ENCODE peak calls at places on chromosomes 7 and 10, in six cellular contexts. S is HepG2, I is uterus, E is testis, J is right lobe of liver, P is adrenal gland. F is an unnamed sample.

GRCh38 chr7:90238017-90238416 is 7.0 kb upstream of the CFAP69 start:
- DNase-seq in P (no peak), J (no peak), I (no peak), E (no peak), S (no peak), F (no peak)

GRCh38 chr7:99123571-99124033 is 20.3 kb downstream of the SMURF1 start:
- DNase-seq in E (no peak), P (no peak), S (no peak), I (no peak), J (no peak), F (no peak)

GRCh38 chr7:44045226-44046014 is 918 bp downstream of the DBNL start:
- DNase-seq in I (no peak), J (peak), S (no peak), P (peak), E (no peak), F (no peak)

GRCh38 chr7:20030915-20031362 is 186.2 kb downstream of the MACC1 start:
- DNase-seq in P (no peak), E (no peak), J (no peak), S (no peak), I (no peak), F (no peak)

GRCh38 chr7:25716421-25716820 is 435.6 kb upstream of the NFE2L3 start:
- DNase-seq in I (no peak), E (no peak), P (no peak), S (no peak), J (no peak), F (no peak)

GRCh38 chr10:110806335-110806734 is 65.4 kb upstream of the PDCD4 start:
- DNase-seq in S (no peak), I (no peak), J (no peak), P (no peak), E (no peak), F (no peak)

GRCh38 chr10:120382360-120382759 is 74.7 kb upstream of the PLPP4 start:
- DNase-seq in E (no peak), J (no peak), I (no peak), P (no peak), S (no peak), F (no peak)

GRCh38 chr7:1060315-1061080 is 16.2 kb downstream of the GPR146 start:
- DNase-seq in E (no peak), J (peak), S (no peak), I (no peak), P (no peak), F (peak)

GRCh38 chr10:119831656-119832055 is 41.0 kb downstream of the MCMBP start:
- DNase-seq in E (no peak), J (no peak), I (no peak), P (no peak), S (no peak), F (no peak)

GRCh38 chr10:121187375-121187774 is 336.2 kb downstream of the WDR11 start:
- DNase-seq in I (no peak), P (no peak), J (no peak), E (no peak), S (no peak), F (no peak)

GRCh38 chr7:128923411-128923800 is 12.9 kb upstream of the KCP start:
- DNase-seq in I (no peak), J (no peak), E (no peak), P (no peak), S (no peak), F (no peak)

GRCh38 chr10:110358869-110359629 is 54.3 kb upstream of the SMNDC1 start:
- DNase-seq in S (no peak), J (no peak), E (no peak), P (no peak), I (no peak), F (peak)

GRCh38 chr10:133086247-133086646 is 1.5 kb upstream of the ADGRA1 start:
- DNase-seq in S (no peak), P (no peak), E (no peak), I (no peak), J (no peak), F (no peak)

GRCh38 chr10:74145133-74145532 is 5.5 kb downstream of the AP3M1 start:
- DNase-seq in J (no peak), P (no peak), I (no peak), S (no peak), E (no peak), F (no peak)

GRCh38 chr7:18552311-18552916 is 56.9 kb downstream of the HDAC9 start:
- DNase-seq in S (no peak), J (no peak), E (no peak), I (no peak), P (no peak), F (no peak)

GRCh38 chr10:97882142-97883091 is 32.8 kb downstream of the GOLGA7B start:
- DNase-seq in S (no peak), P (peak), I (no peak), E (no peak), J (no peak), F (peak)
- TF ChIP-seq POLR2A in S (no peak), P (no peak), I (no peak), E (no peak), J (no peak), F (no peak)

GRCh38 chr7:36984710-36985308 is 260.5 kb upstream of the AOAH start:
- DNase-seq in J (no peak), E (no peak), S (no peak), I (no peak), P (no peak), F (no peak)

GRCh38 chr7:36984051-36984492 is 259.8 kb upstream of the AOAH start:
- DNase-seq in I (no peak), P (no peak), E (no peak), S (peak), J (no peak), F (no peak)

GRCh38 chr7:36985866-36986402 is 261.6 kb upstream of the AOAH start:
- DNase-seq in J (no peak), S (no peak), E (no peak), I (no peak), P (no peak), F (no peak)

GRCh38 chr7:36987363-36987724 is 263.1 kb upstream of the AOAH start:
- DNase-seq in S (no peak), J (no peak), P (no peak), E (no peak), I (no peak), F (no peak)

DNA sequence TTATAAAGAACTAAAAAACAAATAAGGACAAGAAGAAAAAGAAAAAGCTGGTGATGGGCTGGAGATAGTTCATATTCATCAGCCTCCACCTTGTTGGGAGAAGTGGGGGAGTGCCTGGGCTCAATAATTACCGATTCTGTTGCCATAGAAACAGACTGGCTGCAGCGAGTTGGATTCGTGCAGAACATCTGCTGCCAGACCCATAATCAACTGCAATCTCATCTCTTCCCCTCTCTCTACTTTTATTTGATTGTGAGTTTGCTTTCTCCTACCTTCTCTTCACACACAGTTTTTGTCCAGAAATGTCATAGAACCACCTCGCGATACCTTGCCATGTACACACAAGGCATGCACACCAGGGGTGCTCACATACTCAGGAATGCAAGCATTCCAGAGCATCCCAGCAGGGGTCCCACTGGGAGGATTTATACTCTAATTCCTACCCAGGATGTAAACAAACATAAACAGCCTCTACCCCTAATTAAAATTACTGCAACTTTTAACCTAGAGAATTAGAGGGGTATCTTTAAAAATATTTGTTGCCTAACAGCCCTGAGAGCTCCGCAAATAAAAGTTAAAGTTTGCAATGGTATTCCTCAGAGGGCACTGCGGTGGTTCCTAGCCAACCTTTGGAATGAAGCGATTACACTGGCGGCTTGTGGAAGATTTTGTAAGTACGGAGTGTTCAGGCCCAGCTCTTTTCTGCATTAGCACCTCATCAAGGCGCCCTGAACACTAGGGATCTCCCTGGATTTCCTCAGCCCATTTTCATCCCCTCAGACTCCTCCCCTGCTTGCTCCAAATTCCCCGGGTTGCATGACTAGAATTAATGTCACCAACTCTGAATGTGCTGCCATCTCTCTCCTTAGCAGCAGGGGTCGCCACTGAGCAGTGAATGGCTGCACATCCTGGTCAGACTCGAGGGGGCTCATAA is 262.4 kb upstream of the AOAH start:
- DNase-seq in P (peak), S (peak), J (peak), I (peak), E (peak), F (peak)
- TF ChIP-seq CTCF in P (peak), S (peak), J (peak), I (peak), E (peak), F (peak)

GRCh38 chr10:97870990-97871389 is 21.3 kb downstream of the GOLGA7B start:
- DNase-seq in S (no peak), I (no peak), J (no peak), E (no peak), P (no peak), F (no peak)

GRCh38 chr10:97868134-97868685 is 18.6 kb downstream of the GOLGA7B start:
- DNase-seq in S (no peak), P (no peak), J (no peak), I (no peak), E (no peak), F (no peak)

GRCh38 chr10:97867220-97867800 is 17.7 kb downstream of the GOLGA7B start:
- DNase-seq in P (no peak), I (no peak), J (no peak), S (no peak), E (no peak), F (no peak)

GRCh38 chr10:97866524-97867219 is 17.0 kb downstream of the GOLGA7B start:
- DNase-seq in J (no peak), P (no peak), E (no peak), I (no peak), S (no peak), F (no peak)

DNA sequence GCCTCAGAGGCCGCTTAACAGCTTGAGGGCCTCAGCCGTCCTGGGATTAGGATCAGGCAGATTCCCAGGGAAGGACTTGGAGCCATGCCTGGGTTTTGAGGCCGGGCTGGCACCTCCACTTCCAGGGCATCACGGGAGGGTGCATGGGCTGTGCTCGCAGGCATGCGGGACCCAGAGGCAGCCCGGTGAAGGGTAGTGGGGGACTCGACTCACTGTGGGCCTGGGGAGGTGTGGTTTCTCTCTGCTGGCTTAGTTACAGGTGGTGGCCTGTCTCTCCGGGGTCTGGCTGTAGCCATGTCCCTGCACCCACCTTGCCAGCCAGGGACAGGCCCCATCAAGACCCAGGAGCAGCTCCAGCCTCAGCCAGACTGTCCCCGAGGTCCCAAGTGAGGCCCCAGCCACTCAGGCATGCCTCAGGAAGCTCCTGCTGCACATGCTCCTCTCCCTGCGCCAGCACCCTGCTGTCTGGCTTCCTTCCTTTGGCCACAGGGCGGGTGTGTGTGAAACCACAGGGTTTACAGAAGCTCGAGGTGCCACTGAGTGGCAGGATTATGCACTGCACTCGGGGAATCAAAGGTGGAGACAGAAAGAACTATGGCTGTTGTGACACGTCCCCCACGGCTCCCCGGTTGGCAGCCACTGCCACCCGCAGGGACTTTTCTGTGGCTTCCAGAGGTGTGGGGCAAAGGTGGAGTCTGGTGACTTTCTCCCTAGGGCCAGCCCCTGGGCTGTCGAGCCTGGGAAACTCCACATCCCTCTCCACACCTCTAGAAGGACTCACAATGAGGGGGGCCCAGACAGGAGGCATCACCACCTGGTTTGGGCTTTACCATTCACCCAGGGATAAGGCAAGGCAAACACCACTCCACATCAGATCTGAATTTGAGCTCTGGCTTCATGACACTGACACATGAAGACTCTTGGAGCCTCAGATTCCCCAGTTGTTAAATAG is 19.7 kb downstream of the GOLGA7B start:
- DNase-seq in P (peak), S (peak), I (peak), J (peak), E (peak), F (peak)
- TF ChIP-seq POLR2A in P (no peak), S (no peak), I (no peak), J (no peak), E (no peak), F (no peak)

GRCh38 chr10:80662429-80663211 is 124.9 kb downstream of the SH2D4B start:
- DNase-seq in S (peak), E (peak), J (peak), P (peak), I (peak), F (peak)

GRCh38 chr10:80660266-80660665 is 122.6 kb downstream of the SH2D4B start:
- DNase-seq in P (no peak), I (no peak), J (no peak), E (no peak), S (no peak), F (no peak)

GRCh38 chr10:80661526-80661925 is 123.8 kb downstream of the SH2D4B start:
- DNase-seq in S (no peak), I (no peak), E (no peak), J (no peak), P (no peak), F (no peak)

GRCh38 chr10:80659284-80659683 is 121.6 kb downstream of the SH2D4B start:
- DNase-seq in E (no peak), J (no peak), P (no peak), I (no peak), S (no peak), F (no peak)

GRCh38 chr10:80660736-80661135 is 123.0 kb downstream of the SH2D4B start:
- DNase-seq in J (no peak), S (no peak), E (no peak), I (no peak), P (peak), F (no peak)
- TF ChIP-seq CTCF in J (no peak), S (no peak), E (no peak), I (no peak), P (no peak), F (no peak)

GRCh38 chr7:100887186-100887954 is 2.1 kb downstream of the UFSP1 start:
- DNase-seq in S (no peak), I (no peak), E (no peak), P (no peak), J (no peak), F (no peak)

GRCh38 chr7:100886936-100887185 is 2.7 kb downstream of the UFSP1 start:
- DNase-seq in J (no peak), S (no peak), P (no peak), E (no peak), I (no peak), F (no peak)

GRCh38 chr7:100888988-100889760 is at the start of gene UFSP1:
- DNase-seq in I (no peak), P (peak), S (no peak), E (no peak), J (no peak), F (no peak)

GRCh38 chr7:100888529-100888987 is 957 bp downstream of the UFSP1 start:
- DNase-seq in S (no peak), J (no peak), I (no peak), E (no peak), P (no peak), F (no peak)

GRCh38 chr7:100887955-100888481 is 1.5 kb downstream of the UFSP1 start:
- DNase-seq in P (no peak), S (no peak), I (no peak), E (no peak), J (no peak), F (no peak)
- TF ChIP-seq POLR2A in P (no peak), S (no peak), I (no peak), E (no peak), J (no peak), F (no peak)

GRCh38 chr7:122379491-122379890 is 74.9 kb upstream of the FEZF1 start:
- DNase-seq in P (no peak), S (no peak), E (no peak), I (no peak), J (no peak), F (no peak)
- TF ChIP-seq CTCF in P (no peak), S (no peak), E (no peak), I (no peak), J (no peak), F (no peak)

GRCh38 chr10:59908808-59909143 is 2.4 kb upstream of the CCDC6 start:
- DNase-seq in S (no peak), P (no peak), J (no peak), E (no peak), I (no peak), F (no peak)

GRCh38 chr10:59905735-59906416 is 480 bp downstream of the CCDC6 start:
- DNase-seq in J (no peak), E (no peak), S (no peak), P (peak), I (no peak), F (no peak)

GRCh38 chr10:59906417-59907202 is at the start of gene CCDC6:
- DNase-seq in P (peak), I (peak), S (peak), E (peak), J (peak), F (peak)

GRCh38 chr10:59907537-59907917 is 1.2 kb upstream of the CCDC6 start:
- DNase-seq in E (no peak), I (no peak), J (no peak), P (no peak), S (no peak), F (no peak)

DNA sequence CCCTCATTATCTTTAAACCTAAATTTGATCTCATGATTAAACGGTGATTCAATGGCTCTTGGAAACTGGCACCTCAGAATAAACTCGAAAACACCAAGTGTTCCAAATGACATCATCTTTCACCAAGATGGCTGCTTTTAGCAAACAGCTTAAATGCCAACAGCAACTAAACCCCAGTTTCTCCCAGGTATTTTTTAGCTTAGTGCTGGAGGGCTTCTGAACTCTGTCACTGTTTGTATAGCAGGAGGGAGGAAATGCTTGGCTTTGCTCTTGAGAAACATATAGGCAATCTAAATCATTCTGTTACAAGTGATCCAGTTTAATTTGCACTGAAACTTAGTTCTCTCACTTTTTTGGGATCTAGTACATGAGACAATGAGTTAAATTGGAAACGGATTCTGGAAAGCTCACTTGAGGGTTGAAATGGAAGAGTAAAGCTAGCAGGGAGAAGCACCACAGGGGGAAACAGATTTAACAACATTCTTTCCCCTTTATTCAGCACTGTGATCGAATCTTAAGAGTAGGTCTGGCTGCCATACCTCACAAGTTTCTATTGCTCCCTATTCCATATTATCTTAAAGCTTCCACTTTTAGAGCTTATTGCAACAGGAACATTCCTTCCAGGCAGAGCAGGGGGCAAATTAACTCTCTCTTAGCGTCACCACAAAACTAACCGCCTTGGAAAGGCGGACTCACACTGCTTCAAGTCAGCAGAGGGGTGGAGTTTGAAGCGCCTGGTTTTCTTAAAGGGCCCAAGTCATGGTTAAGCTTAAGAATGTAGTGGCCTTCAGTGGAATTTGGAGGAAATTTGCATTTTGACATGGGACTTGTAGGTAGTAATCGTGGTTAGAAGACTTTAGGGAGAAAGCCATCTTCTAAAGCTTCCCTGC is 1.8 kb upstream of the CCDC6 start:
- DNase-seq in I (peak), E (peak), J (peak), P (peak), S (no peak), F (peak)
- TF ChIP-seq POLR2A in I (peak), E (no peak), J (peak), P (peak), S (no peak), F (no peak)